ENCODE peak calls at places on chromosomes 1 and 21, in ten cellular contexts. L is endothelial cell, I is AG09309, Y is neural progenitor cell, H is thoracic aorta, X is upper lobe of right lung, P is HL-60, E is tibial nerve, O is heart left ventricle, N is epithelial cell of esophagus. G is an unnamed sample.

GRCh38 chr21:46100426-46100825 is 2.5 kb downstream of the COL6A2 start:
- DNase-seq in L (no peak), I (peak; percentile 59), Y (no peak), H (no peak), X (no peak), P (no peak), E (no peak), O (peak; percentile 14), N (no peak), G (no peak)

GRCh38 chr1:29657816-29658215 is 421.5 kb downstream of the PTPRU start:
- DNase-seq in L (no peak), I (no peak), Y (no peak), H (no peak), X (no peak), P (no peak), E (no peak), O (no peak), N (no peak), G (no peak)

GRCh38 chr1:201636581-201636980 is 97.7 kb downstream of the NAV1 start:
- DNase-seq in L (no peak), I (no peak), Y (no peak), H (no peak), X (no peak), P (no peak), E (no peak), O (no peak), N (no peak), G (no peak)

GRCh38 chr1:180896161-180896560 is 16.5 kb upstream of the KIAA1614 start:
- DNase-seq in L (no peak), I (no peak), Y (no peak), H (no peak), X (no peak), P (no peak), E (no peak), O (no peak), N (no peak), G (no peak)

GRCh38 chr1:72050551-72050950 is 231.8 kb downstream of the NEGR1 start:
- DNase-seq in L (no peak), I (no peak), Y (no peak), H (no peak), X (no peak), P (no peak), E (no peak), O (no peak), N (no peak), G (no peak)

GRCh38 chr1:89761901-89762300 is 58.9 kb upstream of the LRRC8D start:
- DNase-seq in L (no peak), I (no peak), Y (no peak), H (no peak), X (no peak), P (no peak), E (no peak), O (no peak), N (no peak), G (no peak)

GRCh38 chr1:1819762-1820161 is 41.5 kb upstream of the NADK start:
- DNase-seq in L (no peak), I (no peak), Y (no peak), H (no peak), X (peak; percentile 30), P (no peak), E (no peak), O (no peak), N (no peak), G (no peak)

GRCh38 chr1:31511848-31512615 is 64.3 kb upstream of the TINAGL1 start:
- DNase-seq in L (no peak), I (no peak), Y (no peak), H (no peak), X (no peak), P (no peak), E (no peak), O (no peak), N (no peak), G (no peak)

GRCh38 chr21:22019766-22020165 is 1021.6 kb downstream of the NCAM2 start:
- DNase-seq in L (no peak), I (no peak), Y (no peak), H (no peak), X (no peak), P (no peak), E (no peak), O (no peak), N (no peak), G (no peak)

GRCh38 chr1:238336531-238336930 is 445.8 kb upstream of the ZP4 start:
- DNase-seq in L (no peak), I (no peak), Y (no peak), H (no peak), X (no peak), P (no peak), E (no peak), O (no peak), N (peak; percentile 79), G (no peak)

GRCh38 chr1:7985851-7986612 is 24.5 kb downstream of the PARK7 start:
- DNase-seq in L (no peak), I (no peak), Y (no peak), H (no peak), X (no peak), P (no peak), E (no peak), O (no peak), N (no peak), G (no peak)

GRCh38 chr1:64984737-64985136 is 18.4 kb upstream of the JAK1 start:
- DNase-seq in L (no peak), I (no peak), Y (no peak), H (no peak), X (no peak), P (no peak), E (no peak), O (no peak), N (no peak), G (no peak)

GRCh38 chr1:235292790-235293189 is 35.2 kb downstream of the ARID4B start:
- DNase-seq in L (no peak), I (no peak), Y (no peak), H (no peak), X (no peak), P (no peak), E (no peak), O (no peak), N (no peak), G (no peak)

GRCh38 chr1:199759268-199759724 is 268.2 kb upstream of the NR5A2 start:
- DNase-seq in L (no peak), I (no peak), Y (no peak), H (no peak), X (no peak), P (no peak), E (no peak), O (no peak), N (peak; percentile 91), G (no peak)

GRCh38 chr1:23357112-23357908 is 12.3 kb downstream of the ZNF436 start:
- DNase-seq in L (no peak), I (no peak), Y (no peak), H (no peak), X (no peak), P (no peak), E (no peak), O (no peak), N (no peak), G (no peak)

GRCh38 chr1:3638027-3638426 is 11.9 kb downstream of the WRAP73 start:
- DNase-seq in L (no peak), I (no peak), Y (no peak), H (no peak), X (peak; percentile 20), P (no peak), E (no peak), O (no peak), N (no peak), G (no peak)

GRCh38 chr1:115949156-115949555 is 27.2 kb upstream of the SLC22A15 start:
- DNase-seq in L (no peak), I (no peak), Y (no peak), H (no peak), X (no peak), P (no peak), E (no peak), O (no peak), N (peak; percentile 62), G (no peak)

GRCh38 chr1:25523512-25523911 is 19.9 kb upstream of the LDLRAP1 start:
- DNase-seq in L (peak; percentile 58), I (no peak), Y (peak; percentile 38), H (no peak), X (no peak), P (no peak), E (no peak), O (no peak), N (peak; percentile 46), G (no peak)

DNA sequence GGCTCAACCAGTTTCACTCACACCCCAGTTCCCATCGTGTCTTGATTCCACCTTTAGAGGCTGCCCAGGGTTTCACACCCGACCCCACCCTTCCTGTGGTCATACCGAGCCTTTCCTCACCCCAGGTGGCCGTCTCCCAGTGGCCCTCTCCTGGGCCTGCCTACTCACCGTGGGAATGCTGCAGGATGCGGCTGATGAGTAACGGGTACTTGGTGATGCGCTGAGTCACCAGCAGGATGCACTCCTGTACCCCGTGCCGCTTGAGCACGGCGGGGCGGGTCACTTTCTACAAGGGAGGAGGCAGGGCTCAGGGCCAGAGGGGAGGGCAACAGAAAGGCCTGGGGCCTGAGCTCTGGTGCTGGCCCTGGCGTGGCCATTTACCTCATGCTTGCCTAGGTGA is 16.4 kb downstream of the ARHGEF2 start:
- DNase-seq in L (no peak), I (peak; percentile 83), Y (no peak), H (peak; percentile 78), X (no peak), P (no peak), E (no peak), O (peak; percentile 80), N (peak; percentile 99), G (no peak)
- TF ChIP-seq CTCF in L (no peak), I (peak; percentile 53), Y (no peak), H (peak; percentile 34), X (peak; percentile 33), P (no peak), E (no peak), O (peak; percentile 36), N (peak; percentile 40), G (no peak)

DNA sequence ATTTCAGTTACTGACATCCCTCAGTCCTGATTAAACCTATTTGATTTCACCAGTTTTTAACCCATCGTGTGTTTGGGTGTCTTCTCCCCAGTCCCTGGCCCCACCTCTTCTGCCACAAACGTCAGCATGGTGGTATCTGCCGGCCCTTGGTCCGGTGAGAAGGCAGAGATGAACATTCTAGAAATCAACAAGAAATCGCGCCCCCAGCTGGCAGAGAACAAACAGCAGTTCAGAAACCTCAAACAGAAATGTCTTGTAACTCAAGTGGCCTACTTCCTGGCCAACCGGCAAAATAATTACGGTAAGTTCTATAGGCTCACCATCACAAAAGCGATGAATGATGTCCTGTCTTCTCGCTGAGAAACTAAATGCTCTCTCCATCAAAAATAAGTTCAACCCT is 28.7 kb downstream of the NBPF3 start:
- DNase-seq in L (peak; percentile 52), I (no peak), Y (peak; percentile 59), H (no peak), X (no peak), P (no peak), E (no peak), O (no peak), N (peak; percentile 30), G (no peak)
- TF ChIP-seq CTCF in L (peak; percentile 56), I (peak; percentile 29), Y (peak; percentile 64), H (no peak), X (peak; percentile 23), P (no peak), E (no peak), O (peak; percentile 23), N (peak; percentile 35), G (peak; percentile 60)

GRCh38 chr1:13469343-13469742 is 44.5 kb downstream of the LRRC38 start:
- DNase-seq in L (peak; percentile 7), I (no peak), Y (peak; percentile 43), H (no peak), X (no peak), P (no peak), E (no peak), O (peak; percentile 28), N (peak; percentile 16), G (no peak)
- TF ChIP-seq CTCF in L (no peak), I (no peak), Y (peak; percentile 47), H (no peak), X (no peak), P (no peak), E (no peak), O (peak; percentile 41), N (no peak), G (peak; percentile 50)

GRCh38 chr1:161159087-161159914 is at the start of gene USP21:
- DNase-seq in L (peak; percentile 90), I (no peak), Y (peak; percentile 97), H (peak; percentile 67), X (peak; percentile 96), P (peak; percentile 76), E (peak; percentile 84), O (peak; percentile 96), N (peak; percentile 90), G (peak; percentile 93)
- TF ChIP-seq CTCF in L (no peak), I (peak; percentile 49), Y (peak; percentile 25), H (no peak), X (peak; percentile 33), P (peak; percentile 25), E (no peak), O (peak; percentile 26), N (peak; percentile 63), G (peak; percentile 38)

G was measured in type B pancreatic cell.